ENCODE peak calls at places on chromosomes 3 and 15, in nine cellular contexts. M, B, S, I, D, J, A, Q and T are unnamed samples.

GRCh38 chr15:40787344-40787841 is 17.6 kb downstream of the C15orf62 start:
- DNase-seq in M (peak; percentile 79), B (peak; percentile 40), S (no peak), I (peak; percentile 63), D (no peak), J (peak; percentile 91), A (peak; percentile 87), Q (no peak), T (no peak)

GRCh38 chr15:85454403-85454802 is 74.0 kb downstream of the AKAP13 start:
- DNase-seq in M (no peak), B (no peak), S (no peak), I (no peak), D (no peak), J (no peak), A (no peak), Q (no peak), T (no peak)

GRCh38 chr15:52082197-52083036 is 30.2 kb downstream of the BCL2L10 start:
- DNase-seq in M (peak; percentile 64), B (no peak), S (no peak), I (no peak), D (no peak), J (peak; percentile 82), A (peak; percentile 78), Q (no peak), T (no peak)

GRCh38 chr3:195895900-195896360 is 12.4 kb downstream of the TNK2 start:
- DNase-seq in M (peak; percentile 23), B (no peak), S (peak; percentile 95), I (peak; percentile 88), D (peak; percentile 81), J (no peak), A (no peak), Q (no peak), T (no peak)

GRCh38 chr15:48802257-48802656 is 8.6 kb downstream of the CEP152 start:
- DNase-seq in M (no peak), B (no peak), S (no peak), I (no peak), D (no peak), J (no peak), A (no peak), Q (no peak), T (no peak)

GRCh38 chr15:36432162-36432561 is 147.3 kb upstream of the CDIN1 start:
- DNase-seq in M (no peak), B (peak; percentile 90), S (no peak), I (no peak), D (no peak), J (peak; percentile 94), A (peak; percentile 93), Q (peak; percentile 67), T (no peak)

GRCh38 chr3:170712336-170712735 is 126.5 kb upstream of the SLC7A14 start:
- DNase-seq in M (no peak), B (no peak), S (no peak), I (no peak), D (no peak), J (no peak), A (no peak), Q (no peak), T (no peak)

GRCh38 chr3:26637698-26638097 is 15.1 kb downstream of the LRRC3B start:
- DNase-seq in M (no peak), B (no peak), S (no peak), I (no peak), D (no peak), J (no peak), A (no peak), Q (no peak), T (no peak)

GRCh38 chr15:59994855-59995557 is 9.1 kb upstream of the FOXB1 start:
- DNase-seq in M (no peak), B (no peak), S (peak; percentile 55), I (no peak), D (no peak), J (no peak), A (no peak), Q (no peak), T (no peak)

GRCh38 chr3:111732248-111732879 is 126.7 kb upstream of the PHLDB2 start:
- DNase-seq in M (no peak), B (no peak), S (no peak), I (no peak), D (no peak), J (no peak), A (no peak), Q (no peak), T (no peak)

GRCh38 chr3:111727843-111728565 is 131.1 kb upstream of the PHLDB2 start:
- DNase-seq in M (no peak), B (no peak), S (no peak), I (no peak), D (no peak), J (no peak), A (no peak), Q (no peak), T (no peak)

GRCh38 chr3:111728566-111728935 is 130.5 kb upstream of the PHLDB2 start:
- DNase-seq in M (no peak), B (no peak), S (no peak), I (no peak), D (no peak), J (peak; percentile 81), A (no peak), Q (no peak), T (no peak)

GRCh38 chr3:111729087-111729846 is 129.8 kb upstream of the PHLDB2 start:
- DNase-seq in M (peak; percentile 75), B (peak; percentile 93), S (no peak), I (no peak), D (peak; percentile 77), J (peak; percentile 93), A (peak; percentile 94), Q (peak; percentile 84), T (no peak)

DNA sequence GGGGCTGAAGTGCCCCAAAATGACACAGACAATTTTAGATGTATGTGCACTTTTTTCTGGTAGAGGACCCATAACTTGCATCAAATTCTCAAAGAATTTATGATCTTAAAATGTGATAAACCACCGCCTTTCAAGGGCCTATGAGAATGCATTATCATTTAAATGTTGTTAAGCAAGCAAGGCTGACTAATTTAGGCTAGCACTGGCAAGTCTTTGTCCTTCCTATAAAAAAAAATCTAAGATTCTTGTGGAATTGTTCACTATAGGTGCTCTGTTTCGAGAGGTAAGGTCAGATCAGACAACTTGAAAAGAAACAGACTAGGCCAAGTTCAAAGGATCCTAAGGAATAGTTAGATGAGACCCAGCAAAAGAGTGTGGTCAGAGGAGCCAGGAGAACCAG is 128.9 kb upstream of the PHLDB2 start:
- DNase-seq in M (no peak), B (no peak), S (no peak), I (no peak), D (no peak), J (no peak), A (no peak), Q (no peak), T (no peak)
- TF ChIP-seq CTCF in M (no peak), B (no peak), S (no peak), I (no peak), D (no peak), J (no peak), A (no peak), Q (no peak), T (no peak)

DNA sequence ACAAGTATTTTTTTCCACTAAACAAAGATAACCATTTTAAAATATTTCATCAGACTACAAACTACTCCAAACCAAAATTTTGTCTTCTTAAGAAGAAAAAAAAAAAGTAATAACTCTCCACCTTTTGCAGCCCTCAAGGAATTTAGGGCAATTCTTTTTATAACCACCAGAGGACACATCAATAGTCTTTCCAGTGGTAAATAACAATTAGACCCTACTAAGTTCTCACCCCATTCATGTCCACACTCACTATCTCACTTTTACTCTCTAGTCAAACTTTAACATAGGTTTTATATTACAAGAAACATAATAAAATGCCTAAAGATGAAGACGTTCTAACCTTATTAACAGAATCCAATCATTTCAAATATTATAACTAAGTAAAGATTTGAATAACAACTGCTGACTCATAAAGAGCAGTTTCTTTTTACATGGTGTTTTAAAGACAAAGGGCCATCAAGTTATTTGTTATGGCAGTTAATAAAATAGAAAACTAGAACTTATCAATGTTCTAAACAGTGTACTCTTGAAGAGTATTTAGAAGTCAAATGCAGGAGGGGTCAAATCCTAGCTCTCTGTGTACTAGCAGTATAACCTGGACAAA is 33.0 kb downstream of the CCDC39 start:
- DNase-seq in M (no peak), B (no peak), S (no peak), I (no peak), D (no peak), J (peak; percentile 1), A (no peak), Q (no peak), T (no peak)
- TF ChIP-seq CTCF in M (no peak), B (no peak), S (no peak), I (no peak), D (peak; percentile 32), J (peak; percentile 12), A (peak; percentile 24), Q (no peak), T (no peak)

GRCh38 chr3:77815467-77815866 is 775.6 kb downstream of the ROBO2 start:
- DNase-seq in M (no peak), B (no peak), S (no peak), I (no peak), D (no peak), J (no peak), A (no peak), Q (no peak), T (no peak)
- TF ChIP-seq CTCF in M (no peak), B (peak; percentile 51), S (no peak), I (no peak), D (no peak), J (no peak), A (peak; percentile 21), Q (peak; percentile 49), T (peak; percentile 31)

GRCh38 chr3:194800014-194800413 is 114.3 kb downstream of the FAM43A start:
- DNase-seq in M (no peak), B (no peak), S (no peak), I (no peak), D (no peak), J (no peak), A (no peak), Q (no peak), T (no peak)

GRCh38 chr3:194801378-194802124 is 115.9 kb downstream of the FAM43A start:
- DNase-seq in M (no peak), B (no peak), S (peak; percentile 56), I (no peak), D (no peak), J (no peak), A (no peak), Q (no peak), T (no peak)

GRCh38 chr3:194802125-194802433 is 116.4 kb downstream of the FAM43A start:
- DNase-seq in M (no peak), B (no peak), S (peak; percentile 27), I (no peak), D (no peak), J (no peak), A (no peak), Q (no peak), T (no peak)

GRCh38 chr3:194792368-194792767 is 106.7 kb downstream of the FAM43A start:
- DNase-seq in M (no peak), B (no peak), S (no peak), I (no peak), D (no peak), J (no peak), A (no peak), Q (no peak), T (no peak)

DNA sequence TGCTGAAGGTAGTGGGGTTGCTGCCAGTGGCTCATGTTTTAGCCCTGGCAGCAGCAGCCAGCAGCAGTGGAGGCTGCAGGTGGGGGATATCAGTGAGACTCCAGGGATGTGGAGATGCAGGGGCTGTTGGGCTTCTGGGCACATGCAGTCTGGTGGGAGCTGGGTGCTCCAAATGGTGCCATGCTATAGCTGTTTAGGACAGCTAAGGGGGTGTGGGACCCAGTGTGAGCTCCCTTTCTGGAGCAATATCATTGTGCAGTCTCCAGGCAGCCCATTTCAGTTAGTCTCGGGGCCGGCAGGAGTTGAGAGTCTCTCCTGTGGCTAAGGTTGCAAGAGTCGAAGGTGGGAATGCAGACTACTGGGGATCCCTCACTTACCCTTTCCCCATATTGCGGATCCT is 111.9 kb downstream of the FAM43A start:
- DNase-seq in M (no peak), B (no peak), S (no peak), I (no peak), D (no peak), J (no peak), A (no peak), Q (no peak), T (no peak)
- TF ChIP-seq CTCF in M (no peak), B (no peak), S (no peak), I (no peak), D (no peak), J (no peak), A (no peak), Q (no peak), T (no peak)